ENCODE peak calls at places on chromosomes 7 and 10, in four cellular contexts. Z is upper lobe of left lung, H is endodermal cell, V is cardiac muscle cell. D is an unnamed sample.

GRCh38 chr10:127216786-127217185 is 20.4 kb upstream of the INSYN2A start:
- DNase-seq in V (no peak), Z (no peak), H (no peak), D (no peak)

GRCh38 chr7:151312831-151313809 is 28.5 kb upstream of the NUB1 start:
- DNase-seq in H (no peak), V (no peak), Z (no peak), D (no peak)

GRCh38 chr10:51468424-51468823 is 231.0 kb downstream of the CSTF2T start:
- DNase-seq in V (no peak), Z (no peak), H (no peak), D (no peak)

GRCh38 chr10:1698185-1698584 is 39.1 kb downstream of the ADARB2 start:
- DNase-seq in V (no peak), Z (no peak), H (no peak), D (no peak)

GRCh38 chr7:134619627-134620331 is 26.9 kb upstream of the BPGM start:
- DNase-seq in Z (no peak), V (no peak), H (no peak), D (no peak)

GRCh38 chr7:78198756-78199155 is 400.2 kb downstream of the PHTF2 start:
- DNase-seq in V (no peak), H (no peak), Z (no peak), D (no peak)

GRCh38 chr10:73379064-73379748 is 20.5 kb upstream of the CFAP70 start:
- DNase-seq in H (no peak), Z (no peak), V (no peak), D (no peak)

GRCh38 chr7:114922652-114923402 is 933 bp downstream of the MDFIC start:
- DNase-seq in Z (peak), H (peak), V (peak), D (peak)

GRCh38 chr10:102420443-102420809 is 210 bp upstream of the FBXL15 start:
- DNase-seq in H (no peak), V (peak), Z (no peak), D (no peak)

GRCh38 chr10:93224005-93224779 is 150.5 kb downstream of the CYP26A1 start:
- DNase-seq in Z (no peak), V (no peak), H (no peak), D (no peak)

GRCh38 chr10:48882881-48883280 is 56.8 kb downstream of the LRRC18 start:
- DNase-seq in V (no peak), H (no peak), Z (no peak), D (no peak)

GRCh38 chr10:77773631-77774426 is 136.2 kb upstream of the KCNMA1 start:
- DNase-seq in V (no peak), H (peak), Z (no peak), D (no peak)

GRCh38 chr10:113015201-113015600 is 65.2 kb downstream of the TCF7L2 start:
- DNase-seq in V (no peak), H (no peak), Z (no peak), D (no peak)

GRCh38 chr7:82442492-82443043 is 1.0 kb downstream of the CACNA2D1 start:
- DNase-seq in V (peak), H (no peak), Z (no peak), D (no peak)

GRCh38 chr10:96614515-96614914 is 27.7 kb upstream of the TM9SF3 start:
- DNase-seq in H (no peak), Z (no peak), V (peak), D (peak)

GRCh38 chr7:18583305-18583704 is 87.8 kb downstream of the HDAC9 start:
- DNase-seq in Z (no peak), H (no peak), V (peak), D (peak)

GRCh38 chr10:64067009-64067606 is 545.9 kb downstream of the REEP3 start:
- DNase-seq in H (no peak), Z (no peak), V (no peak), D (no peak)

DNA sequence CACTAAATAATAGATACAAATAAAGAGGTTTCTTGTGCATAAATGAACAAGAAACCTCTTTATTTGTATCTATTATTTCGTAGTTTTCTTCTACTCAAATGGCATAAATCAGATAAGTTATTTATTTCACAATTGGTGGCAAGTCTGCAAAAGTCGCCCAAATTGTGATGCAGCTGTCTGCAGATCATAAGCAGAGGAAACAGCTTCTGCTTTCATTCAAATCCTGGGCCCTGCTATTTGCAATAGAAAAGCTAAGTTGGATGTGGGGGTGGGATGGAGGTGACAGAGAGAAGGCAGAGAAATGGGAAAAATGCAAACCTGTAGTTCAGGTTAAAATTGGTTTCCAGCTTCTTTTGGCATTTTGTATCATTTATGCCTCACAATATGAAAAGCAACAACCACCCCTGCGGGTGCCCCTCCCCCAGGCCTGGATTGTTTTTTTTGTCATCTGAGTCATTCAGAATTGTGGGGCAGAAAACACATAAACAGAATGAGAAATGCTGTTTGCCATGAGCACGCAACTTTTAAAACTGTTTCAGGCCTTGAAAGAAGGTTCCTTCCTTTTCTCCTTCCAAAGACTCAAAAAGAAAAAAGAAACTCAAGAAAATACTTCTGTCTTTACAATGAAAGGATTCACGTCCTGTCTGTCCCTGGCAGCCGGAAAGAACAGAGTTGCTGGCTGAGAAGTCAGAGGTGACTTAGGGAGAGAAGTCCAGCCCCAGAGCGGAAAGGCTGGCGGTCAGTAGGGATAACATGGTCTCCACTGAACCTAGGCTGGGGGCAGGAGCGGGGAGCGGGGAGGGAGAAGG is 132.9 kb downstream of the BAMBI start:
- DNase-seq in V (peak), Z (no peak), H (peak), D (no peak)
- H3K27ac ChIP-seq in V (peak), Z (no peak), H (no peak), D (no peak)

DNA sequence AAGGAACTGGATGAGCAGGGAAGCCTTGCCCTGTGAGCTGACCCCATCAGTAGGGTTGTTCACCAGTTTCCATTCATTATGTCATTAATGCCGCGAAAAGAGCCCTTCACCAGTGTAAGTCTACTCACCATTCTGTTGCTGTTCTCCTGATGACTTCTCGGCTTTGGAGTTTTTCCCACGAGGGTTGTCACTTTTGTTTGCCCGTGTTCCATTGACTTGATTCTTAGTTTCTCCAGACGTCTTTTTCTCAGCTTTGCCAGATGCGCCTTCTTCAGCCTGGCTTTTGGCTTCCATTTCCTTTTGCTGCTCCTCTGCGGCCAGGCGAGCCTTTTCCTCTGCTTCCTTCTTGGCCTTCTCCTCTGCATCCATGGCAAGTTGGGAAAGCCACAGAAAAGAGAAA is 128.8 kb downstream of the PPP1R17 start:
- DNase-seq in Z (no peak), V (no peak), H (no peak), D (no peak)
- H3K4me3 ChIP-seq in Z (no peak), V (no peak), H (no peak), D (no peak)

DNA sequence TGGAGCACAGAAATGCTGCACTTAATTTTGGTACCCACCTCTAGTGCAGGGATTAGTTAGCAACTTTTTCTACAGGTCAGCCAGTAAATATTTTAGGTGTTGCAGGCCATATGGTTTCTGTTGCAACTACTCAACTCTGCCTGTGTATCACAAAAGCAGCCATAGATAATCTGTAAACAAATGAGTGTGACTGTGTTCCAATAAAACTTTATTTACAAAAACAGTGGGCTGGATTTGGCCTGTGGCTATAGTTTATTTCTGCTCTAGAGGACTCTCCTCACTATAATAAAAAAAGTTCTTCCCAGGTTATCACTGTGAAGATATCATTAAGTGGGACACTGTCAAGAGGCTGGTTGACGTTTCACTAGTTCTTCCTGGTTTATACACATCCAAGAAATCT is 65.8 kb downstream of the DNAJC12 start:
- DNase-seq in V (no peak), Z (no peak), H (no peak), D (no peak)
- H3K27ac ChIP-seq in V (peak), Z (no peak), H (no peak), D (no peak)

DNA sequence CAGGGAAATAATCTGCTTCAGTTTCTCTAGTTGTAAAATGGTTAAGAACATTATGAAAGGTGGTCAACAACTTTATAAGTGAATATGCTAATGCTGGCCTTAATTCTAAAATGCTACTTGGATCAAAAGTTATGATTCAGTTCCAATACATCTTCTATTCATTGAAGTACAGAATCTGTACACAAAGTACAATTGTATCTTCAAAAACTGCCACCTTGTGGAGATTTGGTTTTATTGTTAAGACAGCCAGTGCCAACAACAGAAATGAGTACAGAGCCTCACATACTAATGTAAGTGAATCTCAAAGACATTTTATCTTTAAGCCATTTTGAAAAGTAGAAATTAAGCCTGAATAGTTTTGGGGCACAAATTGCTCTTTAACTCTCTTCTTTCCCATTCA is 194.0 kb downstream of the CFTR start:
- DNase-seq in H (no peak), V (peak), Z (no peak), D (peak)
- H3K4me3 ChIP-seq in H (no peak), V (no peak), Z (no peak), D (no peak)

GRCh38 chr7:69219381-69219780 is 378.9 kb upstream of the AUTS2 start:
- DNase-seq in Z (no peak), V (no peak), H (no peak), D (peak)
- H3K27ac ChIP-seq in Z (no peak), V (no peak), H (no peak), D (no peak)

GRCh38 chr10:124011464-124011863 is 81.9 kb downstream of the CHST15 start:
- DNase-seq in H (no peak), V (no peak), Z (no peak), D (no peak)
- H3K4me3 ChIP-seq in H (no peak), V (no peak), Z (no peak), D (no peak)

GRCh38 chr7:24884401-24884800 is 95.6 kb downstream of the OSBPL3 start:
- DNase-seq in Z (no peak), V (no peak), H (no peak), D (no peak)
- H3K27ac ChIP-seq in Z (no peak), V (no peak), H (no peak), D (no peak)

DNA sequence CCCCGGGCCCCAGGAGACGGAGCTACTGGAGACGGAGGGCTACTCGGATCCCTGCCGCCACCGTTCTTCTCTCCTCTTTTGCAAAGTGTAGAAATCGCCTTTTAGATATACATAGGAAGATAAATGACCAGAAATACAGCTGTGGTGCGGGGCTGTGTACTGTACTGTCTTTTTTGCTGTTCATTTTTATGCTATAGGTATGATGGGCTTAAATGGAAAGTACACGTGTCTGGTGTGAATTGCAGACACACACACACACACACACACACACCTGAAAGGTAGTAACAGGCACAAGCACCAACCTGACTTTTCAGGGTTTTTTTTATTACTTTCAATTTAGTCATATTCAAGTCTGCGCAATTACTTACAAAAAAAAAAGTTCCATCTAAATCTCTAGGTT is 834 bp downstream of the PTPRZ1 start:
- DNase-seq in V (no peak), H (no peak), Z (no peak), D (no peak)
- H3K4me3 ChIP-seq in V (peak), H (peak), Z (peak), D (peak)

GRCh38 chr10:91091780-91092179 is 128.7 kb upstream of the PCGF5 start:
- DNase-seq in V (no peak), Z (no peak), H (no peak), D (no peak)
- H3K27ac ChIP-seq in V (no peak), Z (no peak), H (no peak), D (no peak)

D was measured in A673.